ENCODE peak calls at places on chromosomes 3 and 15, in five cellular contexts. H is BJ, R is heart right ventricle, Y is fibroblast of the aortic adventitia, J is neural progenitor cell. U is an unnamed sample.

GRCh38 chr3:42895332-42895868 is 10.5 kb upstream of the ZNF662 start:
- DNase-seq in H (no peak), R (no peak), Y (no peak), J (no peak), U (no peak)

GRCh38 chr3:117059054-117059989 is 349.7 kb downstream of the TUSC7 start:
- DNase-seq in H (no peak), R (no peak), Y (peak), J (peak), U (peak)

GRCh38 chr3:107796786-107797185 is 274.0 kb downstream of the BBX start:
- DNase-seq in H (no peak), R (no peak), Y (peak), J (no peak), U (no peak)

GRCh38 chr15:100112636-100113305 is 229.0 kb downstream of the ADAMTS17 start:
- DNase-seq in H (no peak), R (no peak), Y (no peak), J (no peak), U (no peak)

GRCh38 chr3:184666422-184666821 is 45.4 kb downstream of the MAGEF1 start:
- DNase-seq in H (no peak), R (no peak), Y (no peak), J (no peak), U (no peak)

GRCh38 chr3:27758083-27758482 is 36.0 kb upstream of the EOMES start:
- DNase-seq in H (peak), R (no peak), Y (peak), J (no peak), U (no peak)

GRCh38 chr15:89878323-89878722 is 15.5 kb downstream of the AP3S2 start:
- DNase-seq in H (no peak), R (no peak), Y (no peak), J (no peak), U (no peak)

GRCh38 chr3:139654637-139655365 is 23.0 kb downstream of the NMNAT3 start:
- DNase-seq in H (no peak), R (peak), Y (no peak), J (no peak), U (no peak)

GRCh38 chr3:177760803-177761202 is 563.5 kb upstream of the TBL1XR1 start:
- DNase-seq in H (peak), R (no peak), Y (peak), J (no peak), U (no peak)

GRCh38 chr3:127215714-127216414 is 22.9 kb downstream of the PRR23E start:
- DNase-seq in H (no peak), R (no peak), Y (no peak), J (no peak), U (no peak)

GRCh38 chr3:57752307-57752706 is 3.8 kb upstream of the SLMAP start:
- DNase-seq in H (no peak), R (no peak), Y (peak), J (no peak), U (no peak)

GRCh38 chr3:38126121-38126892 is 10.6 kb downstream of the ACAA1 start:
- DNase-seq in H (no peak), R (no peak), Y (no peak), J (no peak), U (no peak)

GRCh38 chr15:101506491-101506890 is 17.0 kb upstream of the PCSK6 start:
- DNase-seq in H (no peak), R (no peak), Y (no peak), J (no peak), U (no peak)

GRCh38 chr3:196711838-196712513 is at the start of the genes CEP19 and PIGX:
- DNase-seq in H (peak), R (peak), Y (peak), J (peak), U (peak)
- TF ChIP-seq CTCF in H (no peak), R (peak), Y (no peak), J (no peak), U (no peak)

GRCh38 chr3:146163584-146163983 is 2.6 kb upstream of the PLOD2 start:
- DNase-seq in H (peak), R (no peak), Y (peak), J (no peak), U (peak)
- H3K4me3 ChIP-seq in H (no peak), R (no peak), Y (no peak), J (no peak), U (no peak)

DNA sequence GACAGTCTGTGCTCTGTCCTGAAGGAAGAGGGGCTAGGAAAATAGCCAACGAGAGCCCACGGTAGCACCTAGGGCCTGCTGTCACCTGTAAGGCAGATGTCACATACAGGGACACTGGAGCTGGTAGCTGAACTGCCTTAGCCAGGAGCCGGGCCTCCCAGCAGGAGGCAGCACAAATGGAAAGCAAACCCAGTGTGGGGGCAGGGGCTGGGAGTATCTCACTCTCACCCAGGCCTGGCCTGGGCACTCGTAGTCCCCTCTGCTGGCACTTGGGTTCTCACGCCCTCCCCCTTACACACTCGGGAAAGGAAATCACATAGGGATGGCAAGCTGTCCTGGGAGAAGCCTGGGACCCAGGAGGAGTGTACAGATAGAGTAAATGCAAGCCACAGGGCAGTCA is 173.1 kb upstream of the CHRNA7 start:
- DNase-seq in H (no peak), R (no peak), Y (no peak), J (peak), U (no peak)
- TF ChIP-seq CTCF in H (no peak), R (no peak), Y (no peak), J (no peak), U (no peak)

GRCh38 chr3:5505997-5506396 is 318.5 kb downstream of the EDEM1 start:
- DNase-seq in H (no peak), R (no peak), Y (no peak), J (no peak), U (no peak)
- H3K4me3 ChIP-seq in H (no peak), R (no peak), Y (no peak), J (no peak), U (no peak)

GRCh38 chr15:72846027-72846426 is 62.5 kb upstream of the ADPGK start:
- DNase-seq in H (no peak), R (no peak), Y (peak), J (no peak), U (no peak)
- TF ChIP-seq CTCF in H (no peak), R (no peak), Y (no peak), J (no peak), U (no peak)

GRCh38 chr3:156552973-156553372 is 1.9 kb downstream of the SSR3 start:
- DNase-seq in H (no peak), R (no peak), Y (no peak), J (no peak), U (no peak)
- H3K4me3 ChIP-seq in H (peak), R (peak), Y (peak), J (peak), U (peak)

DNA sequence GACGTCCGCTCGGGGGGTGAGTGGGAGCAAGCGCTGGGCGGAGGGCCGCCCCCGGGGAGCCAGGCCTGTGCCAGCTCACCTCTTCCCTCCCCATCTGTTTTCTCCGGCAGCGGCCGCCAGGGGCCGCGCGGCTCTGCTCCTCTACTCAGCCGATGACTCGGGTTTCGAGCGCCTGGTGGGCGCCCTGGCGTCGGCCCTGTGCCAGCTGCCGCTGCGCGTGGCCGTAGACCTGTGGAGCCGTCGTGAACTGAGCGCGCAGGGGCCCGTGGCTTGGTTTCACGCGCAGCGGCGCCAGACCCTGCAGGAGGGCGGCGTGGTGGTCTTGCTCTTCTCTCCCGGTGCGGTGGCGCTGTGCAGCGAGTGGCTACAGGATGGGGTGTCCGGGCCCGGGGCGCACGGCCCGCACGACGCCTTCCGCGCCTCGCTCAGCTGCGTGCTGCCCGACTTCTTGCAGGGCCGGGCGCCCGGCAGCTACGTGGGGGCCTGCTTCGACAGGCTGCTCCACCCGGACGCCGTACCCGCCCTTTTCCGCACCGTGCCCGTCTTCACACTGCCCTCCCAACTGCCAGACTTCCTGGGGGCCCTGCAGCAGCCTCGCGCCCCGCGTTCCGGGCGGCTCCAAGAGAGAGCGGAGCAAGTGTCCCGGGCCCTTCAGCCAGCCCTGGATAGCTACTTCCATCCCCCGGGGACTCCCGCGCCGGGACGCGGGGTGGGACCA is 632 bp upstream of the CRELD1 start:
- DNase-seq in H (no peak), R (peak), Y (peak), J (peak), U (peak)
- TF ChIP-seq CTCF in H (peak), R (peak), Y (peak), J (peak), U (peak)

GRCh38 chr3:120908030-120908802 is at the start of gene STXBP5L:
- DNase-seq in H (no peak), R (peak), Y (peak), J (peak), U (peak)

GRCh38 chr3:120907659-120908029 is 361 bp upstream of the STXBP5L start:
- DNase-seq in H (no peak), R (no peak), Y (no peak), J (no peak), U (no peak)

GRCh38 chr3:120908803-120909601 is 997 bp downstream of the STXBP5L start:
- DNase-seq in H (no peak), R (no peak), Y (peak), J (no peak), U (no peak)

GRCh38 chr3:120909602-120909878 is 1.5 kb downstream of the STXBP5L start:
- DNase-seq in H (no peak), R (no peak), Y (no peak), J (peak), U (no peak)
- H3K4me3 ChIP-seq in H (no peak), R (no peak), Y (no peak), J (peak), U (no peak)

DNA sequence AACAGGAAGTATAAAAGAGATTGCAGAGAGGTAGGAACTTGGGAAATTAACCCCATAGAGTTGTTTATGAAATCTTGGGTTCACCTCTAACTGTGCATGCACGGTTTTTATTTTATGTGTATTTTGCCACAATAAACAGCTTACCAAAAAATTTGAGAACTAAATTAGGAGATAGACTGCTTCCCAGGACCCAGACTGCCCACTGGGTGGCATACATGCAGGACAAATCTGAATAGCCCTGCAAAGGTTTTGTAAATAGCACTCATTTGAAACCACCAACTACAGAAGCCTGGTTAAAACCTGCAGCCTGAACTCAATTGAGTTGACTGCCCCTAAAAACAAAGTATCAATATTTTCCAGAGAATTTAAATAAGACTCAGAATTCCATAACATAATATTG is 96.4 kb upstream of the SLCO2A1 start:
- DNase-seq in H (no peak), R (no peak), Y (no peak), J (no peak), U (no peak)
- TF ChIP-seq CTCF in H (peak), R (no peak), Y (peak), J (peak), U (peak)

U was measured in A673.